ENCODE peak calls at places on chromosome 10, in four cellular contexts. One of them, this sample, is unnamed.

GRCh38 chr10:74093530-74094164 is 57.0 kb downstream of the AP3M1 start:
- DNase-seq in brain microvascular endothelial cell: no peak
- DNase-seq in mesothelial cell of epicardium: no peak
- DNase-seq in HFFc6: no peak
- DNase-seq in this sample: no peak

GRCh38 chr10:118362103-118362502 is 20.0 kb upstream of the FAM204A start:
- DNase-seq in brain microvascular endothelial cell: no peak
- DNase-seq in HFFc6: no peak
- DNase-seq in mesothelial cell of epicardium: no peak
- DNase-seq in this sample: peak

GRCh38 chr10:97365761-97366351 is 31.3 kb upstream of the FRAT2 start:
- DNase-seq in brain microvascular endothelial cell: no peak
- DNase-seq in HFFc6: no peak
- DNase-seq in mesothelial cell of epicardium: no peak
- DNase-seq in this sample: no peak

GRCh38 chr10:32054087-32054486 is 2.1 kb downstream of the KIF5B start:
- DNase-seq in HFFc6: peak
- DNase-seq in brain microvascular endothelial cell: peak
- DNase-seq in mesothelial cell of epicardium: no peak
- DNase-seq in this sample: no peak

GRCh38 chr10:16521311-16522016 is at the start of gene C1QL3:
- DNase-seq in HFFc6: no peak
- DNase-seq in brain microvascular endothelial cell: no peak
- DNase-seq in mesothelial cell of epicardium: peak
- DNase-seq in this sample: no peak

GRCh38 chr10:51857326-51857725 is 157.9 kb upstream of the CSTF2T start:
- DNase-seq in HFFc6: no peak
- DNase-seq in brain microvascular endothelial cell: no peak
- DNase-seq in mesothelial cell of epicardium: no peak
- DNase-seq in this sample: no peak

GRCh38 chr10:127649642-127650041 is 87.3 kb upstream of the FOXI2 start:
- DNase-seq in brain microvascular endothelial cell: no peak
- DNase-seq in mesothelial cell of epicardium: no peak
- DNase-seq in HFFc6: no peak
- DNase-seq in this sample: no peak

GRCh38 chr10:43196981-43197833 is 59.0 kb downstream of the CSGALNACT2 start:
- DNase-seq in HFFc6: no peak
- DNase-seq in mesothelial cell of epicardium: peak
- DNase-seq in brain microvascular endothelial cell: no peak
- DNase-seq in this sample: no peak

GRCh38 chr10:104322416-104322782 is 15.9 kb downstream of the ITPRIP start:
- DNase-seq in HFFc6: no peak
- DNase-seq in mesothelial cell of epicardium: no peak
- DNase-seq in brain microvascular endothelial cell: no peak
- DNase-seq in this sample: peak

GRCh38 chr10:11716704-11717103 is 25.5 kb upstream of the ECHDC3 start:
- DNase-seq in HFFc6: no peak
- DNase-seq in mesothelial cell of epicardium: no peak
- DNase-seq in brain microvascular endothelial cell: no peak
- DNase-seq in this sample: no peak

GRCh38 chr10:131056091-131056490 is 255.4 kb downstream of the TCERG1L start:
- DNase-seq in mesothelial cell of epicardium: no peak
- DNase-seq in HFFc6: no peak
- DNase-seq in brain microvascular endothelial cell: no peak
- DNase-seq in this sample: no peak

GRCh38 chr10:60312818-60313588 is 76.7 kb downstream of the ANK3 start:
- DNase-seq in mesothelial cell of epicardium: no peak
- DNase-seq in HFFc6: peak
- DNase-seq in brain microvascular endothelial cell: peak
- DNase-seq in this sample: peak

GRCh38 chr10:34254596-34254995 is 560.5 kb downstream of the PARD3 start:
- DNase-seq in HFFc6: peak
- DNase-seq in brain microvascular endothelial cell: peak
- DNase-seq in mesothelial cell of epicardium: no peak
- DNase-seq in this sample: peak

GRCh38 chr10:59463909-59464308 is 101.6 kb upstream of the FAM13C start:
- DNase-seq in mesothelial cell of epicardium: no peak
- DNase-seq in HFFc6: no peak
- DNase-seq in brain microvascular endothelial cell: no peak
- DNase-seq in this sample: no peak

GRCh38 chr10:16950686-16951681 is 133.8 kb upstream of the RSU1 start:
- DNase-seq in HFFc6: peak
- DNase-seq in brain microvascular endothelial cell: peak
- DNase-seq in mesothelial cell of epicardium: no peak
- DNase-seq in this sample: peak

GRCh38 chr10:33126118-33126517 is 168.1 kb upstream of the ITGB1 start:
- DNase-seq in HFFc6: no peak
- DNase-seq in brain microvascular endothelial cell: peak
- DNase-seq in mesothelial cell of epicardium: no peak
- DNase-seq in this sample: peak

GRCh38 chr10:15486404-15486803 is 115.3 kb upstream of the FAM171A1 start:
- DNase-seq in HFFc6: no peak
- DNase-seq in mesothelial cell of epicardium: no peak
- DNase-seq in brain microvascular endothelial cell: peak
- DNase-seq in this sample: no peak

GRCh38 chr10:86850481-86850880 is 94.1 kb downstream of the BMPR1A start:
- DNase-seq in mesothelial cell of epicardium: no peak
- DNase-seq in brain microvascular endothelial cell: no peak
- DNase-seq in HFFc6: no peak
- DNase-seq in this sample: no peak

GRCh38 chr10:132638130-132638515 is 100.5 kb downstream of the INPP5A start:
- DNase-seq in brain microvascular endothelial cell: no peak
- DNase-seq in mesothelial cell of epicardium: no peak
- DNase-seq in HFFc6: no peak
- DNase-seq in this sample: no peak

GRCh38 chr10:30495687-30496086 is 61.7 kb downstream of the MAP3K8 start:
- DNase-seq in mesothelial cell of epicardium: no peak
- DNase-seq in HFFc6: peak
- DNase-seq in brain microvascular endothelial cell: no peak
- DNase-seq in this sample: no peak

GRCh38 chr10:49435225-49435624 is 39.3 kb upstream of the DRGX start:
- DNase-seq in HFFc6: no peak
- DNase-seq in mesothelial cell of epicardium: no peak
- DNase-seq in brain microvascular endothelial cell: no peak
- DNase-seq in this sample: no peak

DNA sequence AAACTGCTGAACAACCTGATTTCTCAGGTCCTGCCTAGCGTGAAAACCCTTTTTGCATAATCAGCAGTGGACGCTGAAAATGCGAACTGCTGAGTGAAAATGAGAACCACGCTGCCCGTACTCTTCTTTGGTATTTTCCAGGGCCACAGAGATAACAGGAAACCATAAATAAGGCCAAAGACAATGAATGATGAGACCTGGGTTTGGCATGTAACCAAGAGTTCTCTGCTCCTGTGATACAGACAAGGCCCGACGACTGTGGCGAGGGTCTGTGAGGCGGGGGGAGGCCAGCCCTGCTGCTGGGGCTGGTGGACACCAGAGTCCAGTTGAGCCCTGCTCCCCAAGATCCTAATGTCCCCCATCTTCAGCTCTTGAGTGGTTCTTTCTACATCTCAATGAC is 236.0 kb downstream of the WDR11 start:
- DNase-seq in brain microvascular endothelial cell: no peak
- DNase-seq in mesothelial cell of epicardium: no peak
- DNase-seq in HFFc6: no peak
- DNase-seq in this sample: no peak
- TF ChIP-seq CTCF in brain microvascular endothelial cell: no peak
- TF ChIP-seq CTCF in mesothelial cell of epicardium: no peak
- TF ChIP-seq CTCF in HFFc6: no peak
- TF ChIP-seq CTCF in this sample: no peak

DNA sequence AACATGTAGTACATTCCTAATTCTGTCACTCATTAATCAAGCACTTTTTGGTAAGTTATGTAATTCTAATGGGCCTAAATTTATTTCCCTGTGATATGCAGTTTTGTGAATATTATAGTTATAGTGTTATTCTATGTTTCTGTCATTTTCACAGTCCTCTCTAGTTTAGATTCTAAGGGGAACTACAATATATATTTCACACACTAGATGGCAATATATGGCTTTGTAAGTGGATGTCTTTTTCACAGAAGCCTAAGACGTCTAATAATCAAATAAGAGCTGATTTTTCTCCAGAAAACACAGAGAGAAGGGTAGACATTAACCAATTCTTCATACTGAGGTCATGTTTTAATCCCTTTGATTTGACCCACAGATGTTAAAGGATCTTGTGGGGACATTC is 18.0 kb downstream of the RNLS start:
- DNase-seq in mesothelial cell of epicardium: no peak
- DNase-seq in brain microvascular endothelial cell: no peak
- DNase-seq in HFFc6: peak
- DNase-seq in this sample: peak
- TF ChIP-seq CTCF in mesothelial cell of epicardium: peak
- TF ChIP-seq CTCF in brain microvascular endothelial cell: no peak
- TF ChIP-seq CTCF in HFFc6: peak
- TF ChIP-seq CTCF in this sample: peak

GRCh38 chr10:94279835-94280709 is 82.7 kb downstream of the NOC3L start:
- DNase-seq in brain microvascular endothelial cell: peak
- DNase-seq in HFFc6: peak
- DNase-seq in mesothelial cell of epicardium: peak
- DNase-seq in this sample: peak
- TF ChIP-seq CTCF in brain microvascular endothelial cell: peak
- TF ChIP-seq CTCF in HFFc6: peak
- TF ChIP-seq CTCF in mesothelial cell of epicardium: peak
- TF ChIP-seq CTCF in this sample: peak

GRCh38 chr10:120217736-120218135 is 239.3 kb upstream of the PLPP4 start:
- DNase-seq in HFFc6: no peak
- DNase-seq in mesothelial cell of epicardium: no peak
- DNase-seq in brain microvascular endothelial cell: no peak
- DNase-seq in this sample: no peak

GRCh38 chr10:120221873-120222485 is 235.0 kb upstream of the PLPP4 start:
- DNase-seq in mesothelial cell of epicardium: no peak
- DNase-seq in HFFc6: peak
- DNase-seq in brain microvascular endothelial cell: peak
- DNase-seq in this sample: peak
- TF ChIP-seq CTCF in mesothelial cell of epicardium: peak
- TF ChIP-seq CTCF in HFFc6: peak
- TF ChIP-seq CTCF in brain microvascular endothelial cell: peak
- TF ChIP-seq CTCF in this sample: peak

GRCh38 chr10:398954-399353 is 263.7 kb downstream of the ZMYND11 start:
- DNase-seq in mesothelial cell of epicardium: no peak
- DNase-seq in brain microvascular endothelial cell: no peak
- DNase-seq in HFFc6: no peak
- DNase-seq in this sample: no peak

GRCh38 chr10:396107-396506 is 260.9 kb downstream of the ZMYND11 start:
- DNase-seq in HFFc6: no peak
- DNase-seq in mesothelial cell of epicardium: no peak
- DNase-seq in brain microvascular endothelial cell: no peak
- DNase-seq in this sample: no peak

GRCh38 chr10:395665-396064 is 260.4 kb downstream of the ZMYND11 start:
- DNase-seq in brain microvascular endothelial cell: no peak
- DNase-seq in HFFc6: no peak
- DNase-seq in mesothelial cell of epicardium: no peak
- DNase-seq in this sample: no peak

GRCh38 chr10:396535-397220 is 261.4 kb downstream of the ZMYND11 start:
- DNase-seq in mesothelial cell of epicardium: no peak
- DNase-seq in brain microvascular endothelial cell: no peak
- DNase-seq in HFFc6: no peak
- DNase-seq in this sample: no peak

DNA sequence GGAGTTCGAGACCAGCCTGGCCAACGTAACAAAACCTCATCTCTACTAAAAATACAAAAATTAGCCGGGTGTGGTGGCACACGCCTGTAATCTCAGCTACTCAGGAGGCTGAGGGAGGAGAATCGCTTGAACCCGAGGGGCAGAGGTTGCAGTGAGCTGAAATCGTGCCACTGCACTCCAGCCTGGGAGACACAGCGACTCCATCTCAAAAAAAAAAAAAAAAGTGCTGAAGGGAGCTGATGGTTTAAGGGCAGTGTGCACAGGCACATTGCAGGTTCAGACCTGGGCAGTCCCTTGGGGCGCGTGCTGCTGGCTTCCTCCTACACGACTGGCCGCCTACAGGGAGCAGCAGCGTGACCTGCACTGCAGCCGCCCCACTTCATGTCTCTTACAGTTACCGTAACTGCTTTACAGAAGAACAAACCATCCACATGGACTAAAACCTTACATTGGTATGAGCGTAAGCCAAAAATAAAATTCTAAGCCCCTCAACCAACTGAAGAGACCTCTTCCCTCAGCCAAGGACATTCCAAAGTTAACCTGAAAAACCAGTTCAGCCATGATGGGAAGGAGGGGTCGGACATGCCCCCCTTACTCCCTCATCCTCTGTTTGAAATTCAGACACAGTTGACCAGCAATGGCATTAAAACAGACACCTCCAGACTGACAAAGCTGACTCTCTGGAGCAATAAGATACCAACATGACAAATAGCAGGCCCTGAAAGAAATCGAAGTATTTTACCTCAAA is 262.2 kb downstream of the ZMYND11 start:
- DNase-seq in HFFc6: no peak
- DNase-seq in mesothelial cell of epicardium: no peak
- DNase-seq in brain microvascular endothelial cell: no peak
- DNase-seq in this sample: no peak
- TF ChIP-seq CTCF in HFFc6: no peak
- TF ChIP-seq CTCF in mesothelial cell of epicardium: no peak
- TF ChIP-seq CTCF in brain microvascular endothelial cell: no peak
- TF ChIP-seq CTCF in this sample: no peak

DNA sequence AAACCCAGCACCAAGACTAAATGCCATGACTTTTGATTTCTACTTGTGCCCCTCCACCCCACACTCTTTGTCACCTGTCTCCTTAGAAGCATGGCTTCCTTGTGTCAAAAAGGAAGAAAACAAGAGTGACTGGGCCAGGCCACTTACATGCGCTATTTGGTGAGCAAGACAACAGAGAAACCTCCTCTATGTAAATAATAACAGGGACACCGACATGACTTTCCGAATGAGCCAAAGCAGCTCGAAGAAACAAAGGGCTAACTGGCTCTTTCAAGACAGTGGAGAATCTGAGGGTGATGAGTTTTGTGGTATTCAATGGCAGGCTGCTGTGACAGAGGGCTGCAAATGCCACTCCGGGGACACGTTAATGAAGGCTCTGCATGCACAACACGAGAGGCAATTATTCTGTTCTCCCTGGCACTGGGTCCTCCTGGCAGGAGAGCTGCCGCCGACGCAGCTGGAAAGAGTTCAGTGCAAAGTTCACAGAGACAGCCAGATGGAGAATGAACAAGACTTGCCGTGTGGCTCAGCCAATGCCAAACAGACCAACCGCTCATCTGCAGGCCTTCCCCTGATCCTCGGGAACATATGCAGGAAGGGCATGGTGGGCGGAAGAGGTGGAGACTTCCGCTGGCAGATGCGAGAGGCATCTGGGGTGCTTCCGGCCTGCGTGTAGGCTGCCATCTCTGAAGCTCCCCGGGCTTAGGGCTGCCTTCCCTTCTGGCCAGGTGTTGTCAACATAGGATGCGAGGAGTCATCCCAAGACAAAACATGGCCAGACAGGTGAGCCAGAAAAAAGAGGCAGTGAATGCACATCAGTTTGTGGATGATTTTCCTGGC is 59.1 kb upstream of the SMNDC1 start:
- DNase-seq in brain microvascular endothelial cell: no peak
- DNase-seq in mesothelial cell of epicardium: no peak
- DNase-seq in HFFc6: no peak
- DNase-seq in this sample: no peak
- TF ChIP-seq CTCF in brain microvascular endothelial cell: no peak
- TF ChIP-seq CTCF in mesothelial cell of epicardium: no peak
- TF ChIP-seq CTCF in HFFc6: no peak
- TF ChIP-seq CTCF in this sample: no peak

This sample was measured in RWPE1.